ENCODE peak calls at places on chromosomes 6 and 20, in five cellular contexts. C is kidney, X is right lobe of liver, V is suprapubic skin, H is cardiac muscle cell. P is an unnamed sample.

GRCh38 chr6:57173886-57174510 is 1.9 kb downstream of the BAG2 start:
- DNase-seq in C (no peak), X (no peak), V (no peak), H (no peak), P (no peak)

GRCh38 chr6:54135665-54136370 is 24.6 kb downstream of the MLIP start:
- DNase-seq in C (no peak), X (no peak), V (no peak), H (no peak), P (no peak)

GRCh38 chr20:32877507-32877906 is 18.8 kb downstream of the EFCAB8 start:
- DNase-seq in C (peak; percentile 8), X (no peak), V (no peak), H (no peak), P (no peak)

GRCh38 chr20:3204124-3204794 is at the start of gene DDRGK1:
- DNase-seq in C (peak; percentile 93), X (peak; percentile 84), V (peak; percentile 92), H (peak; percentile 84), P (peak; percentile 80)

GRCh38 chr20:32482251-32483220 is 102.6 kb downstream of the NOL4L start:
- DNase-seq in C (peak; percentile 86), X (peak; percentile 65), V (peak; percentile 72), H (peak; percentile 67), P (peak; percentile 87)

GRCh38 chr6:15420959-15421438 is 175.1 kb downstream of the JARID2 start:
- DNase-seq in C (no peak), X (no peak), V (no peak), H (no peak), P (no peak)

GRCh38 chr20:23347791-23348190 is 2.8 kb upstream of the NXT1 start:
- DNase-seq in C (no peak), X (no peak), V (no peak), H (no peak), P (no peak)

GRCh38 chr20:50005378-50006020 is 22.7 kb downstream of the SNAI1 start:
- DNase-seq in C (no peak), X (no peak), V (no peak), H (no peak), P (no peak)

GRCh38 chr6:1777921-1778692 is 168.4 kb downstream of the FOXC1 start:
- DNase-seq in C (no peak), X (no peak), V (no peak), H (no peak), P (no peak)

GRCh38 chr6:132063738-132064137 is 112.6 kb upstream of the CCN2 start:
- DNase-seq in C (no peak), X (no peak), V (no peak), H (no peak), P (no peak)

GRCh38 chr6:98831057-98832031 is 3.0 kb upstream of the POU3F2 start:
- DNase-seq in C (peak; percentile 73), X (no peak), V (no peak), H (peak; percentile 20), P (no peak)

GRCh38 chr6:6806793-6807518 is 218.4 kb downstream of the LY86 start:
- DNase-seq in C (no peak), X (peak; percentile 57), V (no peak), H (no peak), P (no peak)

GRCh38 chr20:50786703-50787102 is 8.2 kb upstream of the BCAS4 start:
- DNase-seq in C (peak; percentile 46), X (no peak), V (no peak), H (no peak), P (peak; percentile 66)

GRCh38 chr6:148831064-148831463 is 84.2 kb downstream of the UST start:
- DNase-seq in C (no peak), X (no peak), V (no peak), H (no peak), P (no peak)

GRCh38 chr20:35821807-35822242 is 50.0 kb downstream of the PHF20 start:
- DNase-seq in C (no peak), X (no peak), V (no peak), H (no peak), P (no peak)

GRCh38 chr6:160386869-160387518 is 38.8 kb downstream of the SLC22A3 start:
- DNase-seq in C (no peak), X (peak; percentile 77), V (no peak), H (no peak), P (peak; percentile 87)

GRCh38 chr6:56433119-56433518 is 185.7 kb upstream of the COL21A1 start:
- DNase-seq in C (no peak), X (no peak), V (no peak), H (no peak), P (no peak)

GRCh38 chr6:105373481-105373880 is 29.4 kb downstream of the PREP start:
- DNase-seq in C (no peak), X (no peak), V (no peak), H (no peak), P (no peak)

GRCh38 chr6:163165155-163165910 is 249.2 kb upstream of the QKI start:
- DNase-seq in C (no peak), X (no peak), V (no peak), H (no peak), P (no peak)

GRCh38 chr6:26175428-26176181 is 88.4 kb downstream of the HFE start:
- DNase-seq in C (no peak), X (no peak), V (no peak), H (peak; percentile 39), P (no peak)

GRCh38 chr20:61850926-61851900 is 214.5 kb downstream of the TAF4 start:
- DNase-seq in C (peak; percentile 53), X (no peak), V (no peak), H (peak; percentile 8), P (no peak)

GRCh38 chr6:37285861-37286311 is 27.9 kb upstream of the TMEM217 start:
- DNase-seq in C (no peak), X (no peak), V (no peak), H (no peak), P (no peak)

GRCh38 chr6:14217728-14218637 is 100.4 kb downstream of the CD83 start:
- DNase-seq in C (no peak), X (no peak), V (no peak), H (no peak), P (no peak)

GRCh38 chr6:36067374-36068011 is 39.9 kb downstream of the MAPK14 start:
- DNase-seq in C (no peak), X (no peak), V (no peak), H (peak; percentile 14), P (no peak)

GRCh38 chr6:5084787-5085637 is at the start of gene PPP1R3G:
- DNase-seq in C (peak; percentile 86), X (peak; percentile 74), V (peak; percentile 77), H (peak; percentile 52), P (no peak)

DNA sequence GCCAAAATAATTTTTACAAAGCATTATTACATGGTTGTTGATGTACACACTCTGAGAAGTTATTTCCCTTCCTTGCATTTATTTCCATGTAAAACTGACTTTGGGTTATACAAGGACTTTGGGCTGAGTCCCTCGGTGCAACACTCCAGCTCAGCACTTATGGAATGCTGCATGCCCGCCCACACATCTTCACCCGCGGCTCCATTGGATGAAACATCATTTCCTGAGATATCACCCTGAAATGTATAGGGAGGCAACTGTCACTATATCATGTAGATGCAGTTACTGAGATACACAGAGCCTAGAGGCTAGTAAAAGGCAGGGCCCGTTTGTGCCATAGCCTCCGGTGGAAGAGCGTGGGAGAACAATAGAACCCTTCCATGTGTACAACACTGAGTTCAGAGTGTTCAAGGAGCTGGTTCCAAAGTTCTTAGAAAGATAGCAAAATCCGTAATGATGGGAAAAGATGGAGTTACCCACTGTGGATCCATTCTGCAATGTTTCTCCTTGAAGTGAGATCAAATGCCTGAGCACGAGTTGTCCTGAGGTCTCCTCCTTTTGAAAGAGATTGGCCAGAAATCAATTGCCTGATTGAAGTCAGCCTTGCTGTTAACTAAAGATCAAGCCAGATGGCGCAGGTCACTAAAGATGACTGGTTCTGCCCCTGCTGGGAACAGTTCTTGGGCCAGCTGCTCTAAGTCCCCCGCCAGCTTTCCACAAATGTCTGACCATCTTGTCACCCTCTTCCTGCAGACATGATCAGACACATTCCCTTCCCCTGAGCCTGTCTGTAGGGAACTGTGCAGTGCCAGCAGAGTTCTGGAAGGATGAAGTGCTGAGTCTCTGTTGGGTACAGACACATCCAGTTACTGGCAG is 100.9 kb upstream of the IYD start:
- DNase-seq in C (no peak), X (no peak), V (no peak), H (no peak), P (peak; percentile 75)
- TF ChIP-seq CTCF in C (no peak), X (no peak), V (no peak), H (no peak), P (no peak)

DNA sequence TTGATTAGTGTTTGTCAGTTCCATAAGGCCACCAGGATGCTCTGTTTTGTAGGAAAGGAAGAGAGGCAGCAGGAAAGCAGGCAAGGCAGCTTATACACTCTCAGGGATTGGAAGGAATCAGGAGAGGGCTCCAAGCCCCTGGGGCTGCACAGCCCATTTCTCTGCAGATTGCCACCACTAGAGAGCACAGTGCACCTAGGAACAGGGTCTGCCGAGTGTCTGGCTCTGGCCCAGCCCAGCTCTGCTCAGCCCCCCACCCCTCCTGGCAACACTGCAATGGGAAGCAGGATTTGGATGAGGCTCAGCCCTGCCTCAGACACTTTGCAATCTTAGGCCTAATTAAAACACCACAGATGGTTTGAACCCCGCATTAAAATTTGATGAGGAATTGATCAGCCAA is 252.6 kb downstream of the DHX35 start:
- DNase-seq in C (no peak), X (no peak), V (no peak), H (no peak), P (no peak)
- TF ChIP-seq CTCF in C (no peak), X (no peak), V (no peak), H (no peak), P (no peak)

GRCh38 chr20:9739991-9740390 is 98.9 kb downstream of the PAK5 start:
- DNase-seq in C (no peak), X (no peak), V (no peak), H (no peak), P (no peak)

GRCh38 chr20:9740486-9740885 is 98.4 kb downstream of the PAK5 start:
- DNase-seq in C (no peak), X (no peak), V (no peak), H (no peak), P (no peak)

GRCh38 chr20:9741996-9742395 is 96.9 kb downstream of the PAK5 start:
- DNase-seq in C (no peak), X (no peak), V (no peak), H (no peak), P (no peak)

GRCh38 chr20:9743871-9744270 is 95.0 kb downstream of the PAK5 start:
- DNase-seq in C (no peak), X (no peak), V (no peak), H (no peak), P (no peak)

GRCh38 chr20:9744551-9744950 is 94.3 kb downstream of the PAK5 start:
- DNase-seq in C (no peak), X (no peak), V (no peak), H (no peak), P (no peak)
- TF ChIP-seq CTCF in C (no peak), X (no peak), V (no peak), H (no peak), P (no peak)

DNA sequence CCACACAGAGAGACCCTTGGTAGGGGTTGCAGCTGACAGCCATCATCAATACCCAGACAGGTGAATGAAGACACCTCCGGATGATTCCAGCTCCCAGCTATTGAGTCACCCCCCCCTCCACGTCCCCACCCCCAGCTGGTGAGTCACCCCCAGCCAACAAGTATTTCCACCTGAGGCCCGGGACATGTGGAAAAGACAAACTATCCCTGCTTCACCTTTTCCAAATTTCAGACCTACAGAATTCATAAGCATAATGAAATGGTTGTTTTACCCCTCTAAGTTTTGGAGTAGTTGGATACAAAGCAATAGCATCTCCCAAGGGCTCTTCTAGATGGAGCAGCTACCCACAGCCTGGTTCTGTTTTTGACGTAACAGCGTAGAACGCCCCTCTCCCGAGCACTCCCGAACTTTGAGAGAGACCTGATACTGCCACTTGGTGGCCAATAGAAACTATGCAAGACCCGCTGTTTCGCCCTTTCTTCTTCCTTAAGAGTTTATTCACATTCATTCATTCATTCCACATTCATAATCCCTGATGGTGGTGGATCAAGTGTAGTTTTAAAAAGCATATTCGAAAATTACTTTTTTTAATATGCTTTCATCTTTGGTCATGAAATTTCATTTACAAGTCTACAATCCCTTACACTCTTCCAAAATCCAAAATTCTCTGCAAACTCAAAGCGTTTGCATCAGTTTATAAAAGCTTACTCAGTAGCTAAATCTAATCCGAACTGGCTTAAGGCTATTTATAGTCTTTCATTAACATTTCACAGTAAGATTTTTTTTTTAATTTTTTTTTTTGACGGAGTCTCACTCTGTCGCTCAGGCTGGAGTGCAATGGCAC is 15.1 kb upstream of the PPP1R16B start:
- DNase-seq in C (no peak), X (no peak), V (no peak), H (peak; percentile 60), P (peak; percentile 90)
- TF ChIP-seq CTCF in C (peak; percentile 43), X (peak; percentile 67), V (peak; percentile 38), H (peak; percentile 66), P (peak; percentile 93)